ENCODE peak calls at places on chromosomes 4 and X, in four cellular contexts. U is activated T-cell treated with anti-CD3 and anti-CD28 coated beads, Interleukin-2, amount 50 U/mL, for 4 hours; K is HCT116; S is GM12892. X is an unnamed sample.

GRCh38 chr4:74365761-74366160 is 816 bp downstream of the EREG start:
- DNase-seq in K (no peak), U (no peak), S (no peak), X (no peak)

GRCh38 chr4:142824368-142824767 is 21.7 kb downstream of the INPP4B start:
- DNase-seq in K (no peak), U (no peak), S (no peak), X (no peak)

GRCh38 chr4:169795585-169795984 is 37.8 kb upstream of the HPF1 start:
- DNase-seq in U (no peak), S (no peak), K (no peak), X (no peak)

GRCh38 chrX:73812256-73812655 is 249.3 kb downstream of the CHIC1 start:
- DNase-seq in K (no peak), S (no peak), U (no peak), X (no peak)

GRCh38 chr4:53847935-53848334 is 216.5 kb downstream of the CHIC2 start:
- DNase-seq in S (no peak), K (no peak), U (no peak), X (no peak)

GRCh38 chrX:3176439-3176820 is 135.2 kb downstream of the ARSF start:
- DNase-seq in S (no peak), K (no peak), U (no peak), X (no peak)

GRCh38 chr4:128481752-128482480 is 194.3 kb upstream of the PGRMC2 start:
- DNase-seq in K (no peak), S (no peak), U (no peak), X (no peak)

GRCh38 chrX:78029663-78030062 is 60.2 kb upstream of the PGAM4 start:
- DNase-seq in U (no peak), K (no peak), S (no peak), X (no peak)

GRCh38 chr4:185112104-185112503 is 31.0 kb upstream of the SLC25A4 start:
- DNase-seq in K (peak), S (no peak), U (no peak), X (no peak)

GRCh38 chr4:138775890-138776289 is 239.7 kb upstream of the NOCT start:
- DNase-seq in S (no peak), K (no peak), U (no peak), X (no peak)

GRCh38 chrX:16836371-16836770 is 33.8 kb downstream of the RBBP7 start:
- DNase-seq in U (no peak), S (no peak), K (no peak), X (no peak)

GRCh38 chr4:2079926-2080325 is 20.8 kb downstream of the NAT8L start:
- DNase-seq in K (no peak), U (no peak), S (no peak), X (no peak)

GRCh38 chr4:23966720-23967119 is 76.9 kb upstream of the PPARGC1A start:
- DNase-seq in S (no peak), K (no peak), U (no peak), X (no peak)

GRCh38 chrX:13419276-13419675 is 99.4 kb upstream of the ATXN3L start:
- DNase-seq in S (no peak), K (no peak), U (no peak), X (no peak)

GRCh38 chrX:10508891-10509290 is 111.5 kb downstream of the MID1 start:
- DNase-seq in S (no peak), U (no peak), K (no peak), X (no peak)

GRCh38 chrX:119015407-119016242 is 41.2 kb downstream of the LONRF3 start:
- DNase-seq in S (no peak), U (no peak), K (peak), X (no peak)

GRCh38 chr4:154595807-154596206 is 5.3 kb upstream of the FGA start:
- DNase-seq in U (no peak), S (no peak), K (no peak), X (no peak)

GRCh38 chrX:30654989-30655607 is 1.9 kb downstream of the GK start:
- DNase-seq in U (no peak), K (no peak), S (no peak), X (no peak)

GRCh38 chr4:73170518-73171198 is 87.9 kb downstream of the ANKRD17 start:
- DNase-seq in K (no peak), S (no peak), U (no peak), X (no peak)

GRCh38 chrX:115367455-115367854 is 77.9 kb downstream of the LUZP4 start:
- DNase-seq in U (no peak), K (no peak), S (no peak), X (peak)

GRCh38 chr4:46329118-46329976 is 60.6 kb downstream of the GABRA2 start:
- DNase-seq in S (no peak), U (no peak), K (no peak), X (no peak)

GRCh38 chr4:65538571-65538970 is 131.7 kb downstream of the EPHA5 start:
- DNase-seq in S (no peak), U (no peak), K (no peak), X (peak)

GRCh38 chr4:105936901-105937300 is 41.6 kb downstream of the NPNT start:
- DNase-seq in S (no peak), U (no peak), K (no peak), X (no peak)

GRCh38 chrX:81291996-81292395 is 90.1 kb downstream of the SH3BGRL start:
- DNase-seq in S (no peak), K (no peak), U (no peak), X (no peak)

GRCh38 chrX:23811135-23811781 is 28.3 kb downstream of the SAT1 start:
- DNase-seq in U (no peak), K (no peak), S (no peak), X (no peak)

GRCh38 chr4:79865253-79865652 is 207.8 kb downstream of the ANTXR2 start:
- DNase-seq in S (no peak), K (no peak), U (no peak), X (no peak)

GRCh38 chr4:151530783-151531182 is 121.8 kb downstream of the FHIP1A start:
- DNase-seq in K (no peak), S (no peak), U (no peak), X (no peak)

GRCh38 chr4:165384608-165385007 is 5.8 kb downstream of the CPE start:
- DNase-seq in S (no peak), K (no peak), U (no peak), X (no peak)

GRCh38 chrX:21926527-21927278 is 13.8 kb upstream of the SMS start:
- DNase-seq in S (no peak), K (peak), U (no peak), X (no peak)

GRCh38 chr4:89836031-89836777 is 757 bp downstream of the SNCA start:
- DNase-seq in K (no peak), S (no peak), U (no peak), X (no peak)

X was measured in natural killer cell treated with Interleukin-12 subunit alpha and Interleukin-12 subunit beta and Interleukin-15 and Interleukin-18, amount 100 ng/mL, for 72 hours.